ENCODE peak calls at places on chromosomes 3 and 15, in eight cellular contexts. I is endothelial cell of umbilical vein, T is fibroblast of villous mesenchyme, N is dorsolateral prefrontal cortex, A is left lung, W is fibroblast of mammary gland, K is IMR-90, P is ovary. Q is an unnamed sample.

GRCh38 chr3:111666041-111666735 is 71.0 kb upstream of the ZBED2 start:
- DNase-seq in P (no peak), T (no peak), N (no peak), K (no peak), W (no peak), A (no peak), I (no peak), Q (no peak)

GRCh38 chr15:56337084-56337725 is 28.0 kb upstream of the TEX9 start:
- DNase-seq in P (no peak), T (no peak), A (no peak), K (no peak), I (no peak), W (no peak), N (no peak), Q (no peak)

GRCh38 chr15:79682285-79682684 is 214.5 kb downstream of the MTHFS start:
- DNase-seq in I (peak), W (peak), N (no peak), P (peak), A (peak), K (peak), T (peak), Q (peak)

GRCh38 chr3:101303836-101304235 is 16.5 kb downstream of the IMPG2 start:
- DNase-seq in I (no peak), P (no peak), T (no peak), K (no peak), N (no peak), W (no peak), A (no peak), Q (no peak)

GRCh38 chr3:123066896-123067688 is at the start of gene PDIA5:
- DNase-seq in N (peak), T (peak), K (peak), W (peak), I (peak), P (peak), A (peak), Q (peak)

GRCh38 chr15:60799885-60800728 is 321.2 kb upstream of the ICE2 start:
- DNase-seq in T (peak), W (peak), I (no peak), P (no peak), K (peak), N (no peak), A (no peak), Q (peak)

GRCh38 chr3:188993140-188993539 is 178.6 kb upstream of the TPRG1 start:
- DNase-seq in P (no peak), W (no peak), I (no peak), T (no peak), A (no peak), K (no peak), N (no peak), Q (no peak)

GRCh38 chr3:86702381-86702958 is 288.5 kb downstream of the VGLL3 start:
- DNase-seq in N (no peak), T (peak), K (peak), P (no peak), A (no peak), W (peak), I (peak), Q (peak)

GRCh38 chr15:35771878-35772442 is 226.0 kb upstream of the DPH6 start:
- DNase-seq in I (no peak), A (no peak), W (no peak), P (no peak), T (no peak), K (no peak), N (no peak), Q (no peak)

GRCh38 chr15:79994651-79995050 is 23.7 kb upstream of the BCL2A1 start:
- DNase-seq in P (no peak), I (no peak), A (no peak), T (peak), N (no peak), W (peak), K (peak), Q (peak)

GRCh38 chr3:177478170-177478859 is 281.0 kb upstream of the TBL1XR1 start:
- DNase-seq in K (peak), T (peak), N (no peak), P (no peak), W (peak), A (peak), I (peak), Q (peak)

GRCh38 chr3:45826908-45827307 is 15.0 kb downstream of the LZTFL1 start:
- DNase-seq in A (no peak), T (no peak), K (no peak), N (no peak), I (peak), P (no peak), W (no peak), Q (no peak)

GRCh38 chr15:61084502-61084901 is 144.6 kb downstream of the RORA start:
- DNase-seq in W (no peak), T (no peak), P (no peak), I (no peak), A (no peak), K (no peak), N (no peak), Q (no peak)

GRCh38 chr15:38187646-38188313 is 64.9 kb upstream of the SPRED1 start:
- DNase-seq in P (no peak), A (no peak), K (peak), T (no peak), I (no peak), N (no peak), W (no peak), Q (no peak)

GRCh38 chr3:141477224-141477623 is 9.6 kb upstream of the RASA2 start:
- DNase-seq in A (peak), T (peak), N (peak), P (no peak), K (peak), I (peak), W (peak), Q (peak)

GRCh38 chr3:100810671-100811070 is 101.4 kb downstream of the TFG start:
- DNase-seq in T (peak), P (no peak), K (peak), N (no peak), W (peak), I (no peak), A (no peak), Q (peak)

GRCh38 chr3:192090586-192090985 is 629.6 kb downstream of the PYDC2 start:
- DNase-seq in A (no peak), W (no peak), I (no peak), T (no peak), P (no peak), N (no peak), K (no peak), Q (no peak)

GRCh38 chr15:31477301-31477700 is 150.7 kb downstream of the KLF13 start:
- DNase-seq in I (no peak), T (no peak), P (no peak), A (peak), K (no peak), N (no peak), W (no peak), Q (no peak)

GRCh38 chr15:62711691-62712454 is 330.7 kb upstream of the TPM1 start:
- DNase-seq in I (peak), N (no peak), K (peak), P (no peak), T (no peak), W (peak), A (no peak), Q (peak)

GRCh38 chr3:10531031-10531430 is 25.6 kb upstream of the ATP2B2 start:
- DNase-seq in I (no peak), N (no peak), A (no peak), W (no peak), T (no peak), P (no peak), K (no peak), Q (no peak)

GRCh38 chr3:33041909-33042308 is 55.0 kb downstream of the GLB1 start:
- DNase-seq in K (no peak), P (no peak), T (no peak), I (no peak), A (no peak), N (no peak), W (no peak), Q (no peak)

GRCh38 chr15:87777054-87777498 is 479.5 kb downstream of the NTRK3 start:
- DNase-seq in T (peak), P (no peak), A (peak), W (peak), I (no peak), N (no peak), K (peak), Q (peak)

GRCh38 chr3:162973518-162973917 is 1476.9 kb downstream of the OTOL1 start:
- DNase-seq in K (no peak), P (no peak), I (no peak), A (no peak), N (no peak), W (no peak), T (no peak), Q (no peak)

GRCh38 chr3:13343601-13344000 is 76.5 kb downstream of the NUP210 start:
- DNase-seq in I (no peak), T (no peak), A (no peak), W (no peak), N (no peak), P (no peak), K (no peak), Q (no peak)

GRCh38 chr3:53223541-53223966 is 32.3 kb downstream of the TKT start:
- DNase-seq in T (no peak), P (no peak), K (no peak), N (no peak), I (no peak), W (no peak), A (no peak), Q (no peak)

GRCh38 chr3:58575986-58576652 is 1.1 kb downstream of the FAM107A start:
- DNase-seq in I (peak), A (no peak), W (no peak), T (no peak), K (no peak), P (no peak), N (no peak), Q (no peak)

GRCh38 chr3:128226794-128227399 is 73.6 kb downstream of the EEFSEC start:
- DNase-seq in N (no peak), P (no peak), I (peak), K (peak), W (peak), T (peak), A (no peak), Q (peak)

GRCh38 chr3:177694316-177694715 is 497.0 kb upstream of the TBL1XR1 start:
- DNase-seq in I (peak), T (peak), P (no peak), N (no peak), K (peak), W (peak), A (no peak), Q (peak)

GRCh38 chr3:112689989-112690388 is 49.0 kb upstream of the CCDC80 start:
- DNase-seq in I (no peak), K (no peak), P (no peak), T (no peak), A (no peak), N (no peak), W (no peak), Q (no peak)

DNA sequence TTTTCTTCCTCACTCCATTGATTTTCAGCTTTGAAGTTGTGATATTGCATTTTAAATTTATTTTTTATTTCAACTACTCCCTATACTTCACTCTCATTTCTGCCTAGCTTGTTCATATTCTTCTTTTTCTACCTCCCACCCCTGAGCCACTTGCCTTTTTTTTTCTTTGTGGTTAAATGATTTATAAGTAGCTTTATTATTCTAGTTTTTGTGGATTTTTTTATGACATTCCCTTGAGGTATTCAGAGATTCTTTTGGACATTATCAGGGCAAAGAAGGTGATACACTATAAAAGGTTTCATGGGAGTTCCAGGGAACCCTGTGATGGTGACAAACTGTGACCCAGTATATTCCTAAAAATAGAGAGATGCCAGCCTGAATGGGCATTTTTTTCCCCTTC is 3.3 kb downstream of the C15orf61 start:
- DNase-seq in K (no peak), A (no peak), N (no peak), T (no peak), W (no peak), P (no peak), I (no peak), Q (no peak)
- H3K4me3 ChIP-seq in K (no peak), A (no peak), N (peak), T (no peak), W (no peak), P (no peak), I (no peak), Q (no peak)

DNA sequence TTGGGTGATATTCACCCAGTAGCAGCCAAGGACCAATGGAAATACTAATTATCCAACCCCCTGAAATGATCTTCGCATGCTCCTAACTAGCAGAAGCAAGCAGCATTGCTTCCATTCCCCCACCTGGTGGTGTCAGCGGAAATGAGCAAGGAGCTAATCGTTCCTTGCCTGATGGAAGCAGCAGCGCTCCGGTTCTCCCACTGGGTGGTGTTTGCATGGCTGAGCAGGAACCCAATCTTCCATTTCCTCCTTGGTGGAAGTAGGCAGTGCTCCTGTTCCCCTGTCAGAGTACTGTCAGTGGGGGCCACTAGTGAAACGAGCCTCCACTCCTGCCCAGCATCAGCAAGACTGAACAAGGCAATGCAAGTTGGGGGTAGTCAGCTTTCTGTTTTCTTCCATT is 311.5 kb downstream of the CACNA2D3 start:
- DNase-seq in W (no peak), I (no peak), N (no peak), P (no peak), K (no peak), T (no peak), A (no peak), Q (no peak)
- TF ChIP-seq CTCF in W (no peak), I (no peak), N (no peak), P (no peak), K (no peak), T (no peak), A (no peak), Q (no peak)

GRCh38 chr15:70101459-70102113 is 3.9 kb upstream of the TLE3 start:
- DNase-seq in A (peak), W (peak), N (no peak), T (peak), P (peak), I (peak), K (peak), Q (peak)
- H3K4me3 ChIP-seq in A (no peak), W (no peak), N (no peak), T (peak), P (no peak), I (no peak), K (no peak), Q (no peak)

GRCh38 chr3:125192190-125193035 is 20.1 kb downstream of the SLC12A8 start:
- DNase-seq in K (no peak), T (no peak), W (no peak), I (no peak), N (no peak), P (no peak), A (no peak), Q (no peak)
- TF ChIP-seq CTCF in K (no peak), T (peak), W (no peak), I (peak), N (no peak), P (no peak), A (no peak), Q (peak)

DNA sequence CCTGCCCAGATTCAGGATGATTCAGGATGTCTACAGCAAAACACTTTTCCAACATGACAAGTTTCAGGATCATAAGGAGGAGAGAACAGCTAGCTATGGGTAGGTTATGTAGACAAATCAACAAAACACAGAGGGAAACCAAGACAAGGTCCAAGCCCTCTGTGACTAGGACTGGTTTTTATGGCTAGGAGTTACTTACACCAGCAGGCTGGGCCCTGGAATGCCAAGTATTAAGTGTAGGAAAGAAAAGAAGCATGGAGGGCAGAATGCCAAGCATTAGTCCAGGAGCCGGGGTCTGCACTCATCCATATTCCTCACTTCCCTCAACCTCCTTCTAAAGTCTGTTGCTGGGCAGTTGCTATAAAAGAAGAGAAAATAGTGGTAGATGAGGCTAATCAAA is 35.3 kb upstream of the PPP2R3A start:
- DNase-seq in T (no peak), W (peak), P (no peak), A (no peak), K (no peak), I (no peak), N (no peak), Q (peak)
- H3K4me3 ChIP-seq in T (no peak), W (no peak), P (no peak), A (no peak), K (no peak), I (no peak), N (no peak), Q (no peak)

DNA sequence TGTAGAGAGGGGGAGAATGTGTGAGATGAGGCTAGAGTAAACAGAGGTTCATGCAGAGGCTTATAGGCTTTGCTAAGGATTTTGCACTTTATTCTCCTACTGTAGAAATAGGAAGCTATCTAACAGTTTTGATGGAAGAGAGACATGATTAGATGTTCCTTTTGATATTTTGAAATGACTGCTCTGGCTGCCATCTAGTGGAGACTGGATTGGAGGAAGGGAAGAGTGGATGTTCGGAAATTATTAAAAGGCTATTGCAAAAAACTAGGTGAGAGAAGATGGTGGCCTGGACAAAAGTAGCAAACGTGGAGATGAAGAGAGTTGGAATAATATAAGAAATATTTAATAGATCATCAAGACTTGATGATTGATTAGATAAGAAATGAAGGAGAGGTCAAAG is 42.2 kb downstream of the SYN2 start:
- DNase-seq in T (peak), W (peak), N (no peak), I (peak), A (no peak), K (no peak), P (no peak), Q (peak)
- TF ChIP-seq CTCF in T (peak), W (peak), N (peak), I (peak), A (no peak), K (no peak), P (no peak), Q (peak)

DNA sequence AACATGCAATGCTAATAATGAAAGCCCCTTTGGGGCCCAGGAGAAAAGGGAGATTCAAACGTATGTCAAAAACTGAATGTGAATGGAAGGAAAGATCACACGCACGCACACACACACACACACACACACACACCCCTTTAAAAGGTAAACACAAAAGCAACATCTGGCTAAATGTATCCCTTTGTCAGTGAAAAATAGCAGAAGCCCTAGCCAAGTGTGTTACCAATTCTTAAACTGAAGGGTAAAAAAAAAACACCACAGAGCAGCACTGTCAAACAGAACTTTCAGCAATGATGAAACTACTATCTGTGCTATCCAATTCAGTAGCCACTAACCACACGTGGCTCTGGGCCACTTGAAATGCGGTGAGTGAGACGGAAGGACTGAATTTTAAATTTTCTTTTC is 4.9 kb downstream of the RFTN1 start:
- DNase-seq in N (no peak), P (no peak), A (no peak), I (no peak), W (peak), K (no peak), T (peak), Q (peak)
- H3K4me3 ChIP-seq in N (no peak), P (no peak), A (no peak), I (no peak), W (no peak), K (no peak), T (no peak), Q (no peak)

GRCh38 chr15:28978661-28979060 is 92.9 kb downstream of the APBA2 start:
- DNase-seq in T (no peak), A (no peak), N (no peak), P (no peak), W (no peak), I (no peak), K (no peak), Q (no peak)

GRCh38 chr15:28977377-28978010 is 91.7 kb downstream of the APBA2 start:
- DNase-seq in I (peak), W (peak), N (peak), T (peak), K (peak), A (no peak), P (no peak), Q (peak)

GRCh38 chr15:28978011-28978378 is 92.2 kb downstream of the APBA2 start:
- DNase-seq in P (no peak), T (no peak), W (no peak), A (no peak), K (no peak), I (no peak), N (no peak), Q (no peak)

GRCh38 chr15:28974142-28974541 is 88.4 kb downstream of the APBA2 start:
- DNase-seq in I (no peak), A (no peak), W (no peak), N (no peak), K (no peak), P (no peak), T (no peak), Q (no peak)

DNA sequence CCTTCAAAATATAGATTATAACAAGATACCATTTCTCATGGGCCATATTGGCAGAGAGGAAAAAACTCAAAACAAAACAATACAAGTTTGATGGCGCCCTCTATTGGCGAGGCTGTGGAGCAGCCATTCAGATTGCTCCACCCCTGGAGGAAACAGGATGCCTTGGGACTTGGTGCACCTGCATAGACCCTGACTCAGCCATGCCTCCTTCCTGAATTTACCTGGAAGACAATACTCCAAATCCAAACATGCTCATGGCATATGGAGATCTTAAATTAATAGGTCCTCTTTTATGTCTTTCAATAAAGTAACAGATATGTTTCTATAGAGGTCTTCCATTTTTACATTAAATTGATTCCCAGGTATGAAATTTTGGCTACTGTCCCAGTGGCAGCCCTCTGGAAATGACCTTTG is 90.0 kb downstream of the APBA2 start:
- DNase-seq in I (peak), K (peak), W (peak), T (peak), A (no peak), N (no peak), P (no peak), Q (peak)
- TF ChIP-seq CTCF in I (peak), K (peak), W (peak), T (peak), A (peak), N (peak), P (no peak), Q (peak)

GRCh38 chr3:26625187-26625586 is 2.6 kb downstream of the LRRC3B start:
- DNase-seq in A (no peak), I (no peak), K (no peak), W (no peak), T (no peak), N (peak), P (no peak), Q (no peak)
- H3K4me3 ChIP-seq in A (no peak), I (no peak), K (no peak), W (no peak), T (no peak), N (peak), P (no peak), Q (no peak)